ENCODE peak calls at places on chromosome 5, in eight cellular contexts. Q is lung; D is AG10803; T is effector memory CD4-positive, alpha-beta T cell; C is NCI-H510A treated with DMSO at 0.1 percent for 48 hours; X is heart right ventricle; E is body of pancreas; G is stimulated activated CD8-positive, alpha-beta memory T cell treated with anti-CD3 and anti-CD28 coated beads, Interleukin-7, amount 100 ng/mL, for 24 hours. Z is an unnamed sample.

GRCh38 chr5:40486437-40487270 is 193.1 kb upstream of the PTGER4 start:
- DNase-seq in Q (no peak), D (no peak), X (no peak), C (no peak), G (peak; percentile 10), E (no peak), T (peak; percentile 40), Z (no peak)

GRCh38 chr5:166032601-166033000 is 2258.8 kb upstream of the WWC1 start:
- DNase-seq in T (no peak), X (no peak), C (no peak), G (no peak), E (no peak), D (no peak), Q (no peak), Z (no peak)

GRCh38 chr5:72427488-72428437 is 79.4 kb downstream of the ZNF366 start:
- DNase-seq in G (no peak), T (no peak), E (no peak), D (peak; percentile 67), Q (no peak), C (no peak), X (peak; percentile 57), Z (no peak)

GRCh38 chr5:31768046-31768445 is 129.1 kb downstream of the PDZD2 start:
- DNase-seq in E (no peak), X (no peak), T (no peak), Q (no peak), D (no peak), C (no peak), G (no peak), Z (no peak)

GRCh38 chr5:170312666-170313065 is 15.1 kb upstream of the LCP2 start:
- DNase-seq in X (no peak), D (peak; percentile 17), E (no peak), Q (no peak), T (peak; percentile 64), C (no peak), G (no peak), Z (no peak)

GRCh38 chr5:126098330-126099017 is 324.7 kb upstream of the GRAMD2B start:
- DNase-seq in G (no peak), X (no peak), T (no peak), C (no peak), E (no peak), Q (no peak), D (peak; percentile 13), Z (no peak)

GRCh38 chr5:170266570-170267379 is 30.8 kb downstream of the LCP2 start:
- DNase-seq in C (no peak), T (peak; percentile 37), X (no peak), Q (no peak), D (no peak), E (no peak), G (no peak), Z (no peak)

GRCh38 chr5:160434022-160434531 is 12.4 kb downstream of the PTTG1 start:
- DNase-seq in C (no peak), E (peak; percentile 51), G (no peak), D (no peak), T (no peak), X (no peak), Q (no peak), Z (peak; percentile 63)

GRCh38 chr5:3843691-3844090 is 248.1 kb downstream of the IRX1 start:
- DNase-seq in C (no peak), X (no peak), E (peak; percentile 34), G (no peak), T (no peak), Q (no peak), D (no peak), Z (no peak)

GRCh38 chr5:151598984-151599383 is 7.9 kb upstream of the FAT2 start:
- DNase-seq in G (no peak), D (peak; percentile 17), Q (no peak), C (peak; percentile 30), T (no peak), E (no peak), X (no peak), Z (no peak)

GRCh38 chr5:43555895-43556606 is 826 bp downstream of the PAIP1 start:
- DNase-seq in X (peak; percentile 65), T (peak; percentile 13), D (peak; percentile 41), C (peak; percentile 80), E (peak; percentile 44), G (peak; percentile 8), Q (peak; percentile 59), Z (peak; percentile 80)

GRCh38 chr5:121671624-121672023 is 180.1 kb upstream of the FTMT start:
- DNase-seq in G (no peak), X (no peak), D (no peak), T (no peak), Q (no peak), C (no peak), E (no peak), Z (no peak)

GRCh38 chr5:32136342-32136741 is 37.8 kb downstream of the GOLPH3 start:
- DNase-seq in G (no peak), T (no peak), X (no peak), C (no peak), D (no peak), Q (no peak), E (no peak), Z (no peak)

GRCh38 chr5:160961030-160961429 is 109.0 kb upstream of the ATP10B start:
- DNase-seq in G (no peak), T (no peak), X (no peak), Q (no peak), D (no peak), C (no peak), E (no peak), Z (no peak)

GRCh38 chr5:141493500-141494422 is 4.9 kb downstream of the PCDHGC5 start:
- DNase-seq in D (peak; percentile 74), E (no peak), Q (no peak), T (no peak), X (no peak), C (no peak), G (no peak), Z (no peak)